ENCODE peak calls at places on chromosome 10, in nine cellular contexts. R, O, T, H, N, Y, X, M and Q are unnamed samples.

GRCh38 chr10:69527961-69528360 is 45.3 kb downstream of the NEUROG3 start:
- DNase-seq in T (no peak), N (no peak), X (no peak), H (no peak), O (no peak), Y (no peak), R (no peak), M (no peak), Q (no peak)

GRCh38 chr10:113347508-113347907 is 205.3 kb upstream of the HABP2 start:
- DNase-seq in R (no peak), T (no peak), Y (peak), X (no peak), N (no peak), M (peak), O (no peak), H (no peak), Q (no peak)

GRCh38 chr10:101303087-101303753 is 50.7 kb upstream of the BTRC start:
- DNase-seq in M (peak), Y (no peak), X (no peak), O (no peak), T (no peak), N (no peak), R (no peak), H (no peak), Q (no peak)

GRCh38 chr10:73899401-73899780 is 11.5 kb upstream of the PLAU start:
- DNase-seq in H (peak), Y (no peak), T (peak), M (peak), R (peak), O (peak), X (no peak), N (no peak), Q (no peak)

GRCh38 chr10:68870061-68870460 is 31.1 kb upstream of the DDX50 start:
- DNase-seq in O (no peak), X (no peak), H (no peak), M (peak), N (no peak), T (no peak), R (no peak), Y (no peak), Q (no peak)

GRCh38 chr10:43595739-43596298 is 10.4 kb upstream of the ZNF485 start:
- DNase-seq in M (peak), X (peak), Y (no peak), N (no peak), O (no peak), H (no peak), T (no peak), R (no peak), Q (no peak)

GRCh38 chr10:14820775-14821154 is 17.1 kb downstream of the CDNF start:
- DNase-seq in M (no peak), T (no peak), O (no peak), X (no peak), N (no peak), H (no peak), R (no peak), Y (no peak), Q (no peak)

GRCh38 chr10:97062484-97062883 is 123.3 kb downstream of the SLIT1 start:
- DNase-seq in R (no peak), M (no peak), H (no peak), T (no peak), X (no peak), N (no peak), O (no peak), Y (no peak), Q (no peak)

GRCh38 chr10:62268027-62268398 is 631 bp downstream of the RTKN2 start:
- DNase-seq in O (no peak), T (no peak), M (no peak), R (no peak), Y (no peak), N (peak), H (no peak), X (no peak), Q (no peak)

GRCh38 chr10:126153686-126154628 is 234.3 kb downstream of the ADAM12 start:
- DNase-seq in O (peak), N (no peak), R (no peak), Y (no peak), M (peak), T (peak), X (no peak), H (no peak), Q (no peak)

GRCh38 chr10:80971461-80971860 is 433.8 kb downstream of the SH2D4B start:
- DNase-seq in M (no peak), T (no peak), Y (no peak), X (no peak), O (no peak), R (no peak), H (no peak), N (no peak), Q (no peak)

GRCh38 chr10:98516352-98516751 is 69.6 kb upstream of the HPS1 start:
- DNase-seq in O (no peak), M (peak), R (no peak), N (no peak), X (no peak), Y (no peak), H (no peak), T (no peak), Q (no peak)

GRCh38 chr10:98879486-98879885 is 356.2 kb downstream of the HPSE2 start:
- DNase-seq in O (peak), R (no peak), N (no peak), H (no peak), T (no peak), X (no peak), M (no peak), Y (no peak), Q (no peak)

GRCh38 chr10:86888585-86889381 is 68.6 kb downstream of the MMRN2 start:
- DNase-seq in X (peak), H (no peak), M (peak), N (no peak), R (peak), Y (no peak), T (no peak), O (peak), Q (no peak)

GRCh38 chr10:99530108-99531025 is 2.4 kb upstream of the NKX2-3 start:
- DNase-seq in O (no peak), M (no peak), T (no peak), R (no peak), X (no peak), N (peak), Y (peak), H (no peak), Q (no peak)

GRCh38 chr10:98472171-98472570 is 25.4 kb upstream of the HPS1 start:
- DNase-seq in O (no peak), X (no peak), N (no peak), R (no peak), M (no peak), Y (no peak), H (no peak), T (no peak), Q (no peak)

GRCh38 chr10:4351723-4352565 is 474.1 kb upstream of the AKR1E2 start:
- DNase-seq in R (no peak), H (no peak), X (no peak), N (no peak), O (peak), Y (no peak), M (peak), T (no peak), Q (no peak)

GRCh38 chr10:110487411-110488123 is 10.1 kb upstream of the DUSP5 start:
- DNase-seq in O (peak), R (no peak), X (no peak), M (no peak), T (no peak), Y (no peak), H (no peak), N (no peak), Q (no peak)

GRCh38 chr10:127303105-127303504 is 106.7 kb upstream of the INSYN2A start:
- DNase-seq in H (no peak), O (no peak), M (no peak), N (no peak), R (no peak), T (no peak), X (no peak), Y (no peak), Q (no peak)

GRCh38 chr10:71684356-71685173 is 35.0 kb downstream of the C10orf105 start:
- DNase-seq in O (no peak), N (peak), Y (peak), M (peak), H (peak), T (no peak), X (peak), R (peak), Q (peak)

GRCh38 chr10:132069122-132069848 is 3.5 kb downstream of the JAKMIP3 start:
- DNase-seq in X (no peak), O (no peak), N (no peak), T (no peak), Y (no peak), M (no peak), R (no peak), H (no peak), Q (no peak)

GRCh38 chr10:83302623-83303022 is 836.7 kb upstream of the GHITM start:
- DNase-seq in X (no peak), O (no peak), H (no peak), T (no peak), R (no peak), N (no peak), Y (no peak), M (no peak), Q (no peak)

GRCh38 chr10:45420453-45421192 is 46.6 kb downstream of the ALOX5 start:
- DNase-seq in R (peak), Y (peak), O (peak), H (no peak), M (peak), X (peak), T (no peak), N (peak), Q (peak)

GRCh38 chr10:80462277-80462985 is 8.3 kb downstream of the TSPAN14 start:
- DNase-seq in X (no peak), O (peak), R (no peak), N (no peak), H (no peak), T (no peak), Y (no peak), M (peak), Q (no peak)

GRCh38 chr10:32981760-32982159 is 23.7 kb upstream of the ITGB1 start:
- DNase-seq in X (peak), T (no peak), N (peak), Y (peak), M (peak), O (peak), H (no peak), R (peak), Q (peak)

GRCh38 chr10:43046288-43046991 is 30.4 kb upstream of the RET start:
- DNase-seq in X (no peak), M (no peak), O (no peak), T (no peak), N (no peak), R (no peak), Y (peak), H (no peak), Q (no peak)

GRCh38 chr10:20085115-20085514 is 268.9 kb downstream of the PLXDC2 start:
- DNase-seq in T (no peak), O (no peak), H (no peak), Y (no peak), M (no peak), X (no peak), R (no peak), N (no peak), Q (no peak)

GRCh38 chr10:6347391-6347951 is 144.7 kb downstream of the PFKFB3 start:
- DNase-seq in H (no peak), X (peak), M (peak), O (no peak), N (peak), T (peak), Y (no peak), R (peak), Q (no peak)